ENCODE peak calls at places on chromosomes 2 and 18, in ten cellular contexts. V, Q, M, Z, J, K, E, D, Y and X are unnamed samples.

GRCh38 chr2:128473175-128474013 is 154.7 kb upstream of the HS6ST1 start:
- DNase-seq in V (peak), Q (no peak), M (no peak), Z (peak), J (peak), K (peak), E (peak), D (peak), Y (no peak), X (no peak)

GRCh38 chr2:236712304-236712703 is 142.7 kb downstream of the ACKR3 start:
- DNase-seq in V (peak), Q (no peak), M (no peak), Z (no peak), J (no peak), K (no peak), E (no peak), D (no peak), Y (no peak), X (no peak)

GRCh38 chr18:49041677-49042570 is 91.2 kb upstream of the SMAD7 start:
- DNase-seq in V (peak), Q (peak), M (no peak), Z (no peak), J (no peak), K (no peak), E (peak), D (no peak), Y (no peak), X (no peak)

GRCh38 chr2:73249636-73250035 is 15.5 kb downstream of the CCT7 start:
- DNase-seq in V (no peak), Q (peak), M (no peak), Z (no peak), J (no peak), K (no peak), E (no peak), D (peak), Y (no peak), X (no peak)

GRCh38 chr2:2909086-2910035 is 468.3 kb downstream of the EIPR1 start:
- DNase-seq in V (no peak), Q (peak), M (no peak), Z (no peak), J (no peak), K (no peak), E (no peak), D (no peak), Y (no peak), X (no peak)

GRCh38 chr2:238967031-238967977 is 119.4 kb downstream of the TWIST2 start:
- DNase-seq in V (no peak), Q (peak), M (no peak), Z (no peak), J (no peak), K (no peak), E (no peak), D (no peak), Y (peak), X (no peak)

GRCh38 chr2:114089636-114090325 is 199.9 kb downstream of the ACTR3 start:
- DNase-seq in V (no peak), Q (no peak), M (no peak), Z (no peak), J (no peak), K (no peak), E (no peak), D (no peak), Y (no peak), X (no peak)

GRCh38 chr2:121902171-121902591 is 146.7 kb downstream of the TSN start:
- DNase-seq in V (no peak), Q (no peak), M (no peak), Z (peak), J (no peak), K (no peak), E (no peak), D (no peak), Y (peak), X (no peak)

GRCh38 chr2:63740943-63741342 is 100.8 kb upstream of the UGP2 start:
- DNase-seq in V (peak), Q (no peak), M (no peak), Z (no peak), J (no peak), K (no peak), E (no peak), D (no peak), Y (no peak), X (no peak)

GRCh38 chr2:102253140-102253752 is 58.1 kb upstream of the IL1RL1 start:
- DNase-seq in V (peak), Q (no peak), M (no peak), Z (no peak), J (no peak), K (no peak), E (no peak), D (no peak), Y (no peak), X (no peak)

GRCh38 chr2:31440764-31441163 is 26.2 kb upstream of the XDH start:
- DNase-seq in V (peak), Q (no peak), M (no peak), Z (no peak), J (peak), K (no peak), E (no peak), D (no peak), Y (no peak), X (no peak)

GRCh38 chr2:31429759-31430438 is 15.4 kb upstream of the XDH start:
- DNase-seq in V (peak), Q (no peak), M (no peak), Z (no peak), J (no peak), K (no peak), E (no peak), D (no peak), Y (no peak), X (no peak)

GRCh38 chr2:31433541-31433940 is 19.0 kb upstream of the XDH start:
- DNase-seq in V (no peak), Q (no peak), M (no peak), Z (no peak), J (no peak), K (no peak), E (no peak), D (no peak), Y (no peak), X (no peak)

GRCh38 chr2:31430439-31431165 is 16.1 kb upstream of the XDH start:
- DNase-seq in V (no peak), Q (no peak), M (no peak), Z (no peak), J (no peak), K (no peak), E (no peak), D (no peak), Y (no peak), X (no peak)

GRCh38 chr2:31434911-31435310 is 20.4 kb upstream of the XDH start:
- DNase-seq in V (no peak), Q (no peak), M (no peak), Z (no peak), J (no peak), K (no peak), E (no peak), D (no peak), Y (no peak), X (no peak)
- TF ChIP-seq CTCF in V (peak), Q (no peak), M (peak), Z (no peak), J (peak), K (no peak), E (no peak), D (no peak), Y (no peak), X (no peak)

GRCh38 chr2:54341656-54342055 is 85.6 kb upstream of the TSPYL6 start:
- DNase-seq in V (no peak), Q (no peak), M (no peak), Z (no peak), J (no peak), K (no peak), E (no peak), D (no peak), Y (no peak), X (no peak)

GRCh38 chr2:54331095-54331835 is 75.2 kb upstream of the TSPYL6 start:
- DNase-seq in V (no peak), Q (no peak), M (no peak), Z (no peak), J (no peak), K (no peak), E (no peak), D (no peak), Y (no peak), X (no peak)

GRCh38 chr2:54332386-54332785 is 76.4 kb upstream of the TSPYL6 start:
- DNase-seq in V (peak), Q (no peak), M (no peak), Z (no peak), J (peak), K (no peak), E (no peak), D (no peak), Y (no peak), X (no peak)

GRCh38 chr2:54336977-54337255 is 80.9 kb upstream of the TSPYL6 start:
- DNase-seq in V (no peak), Q (no peak), M (no peak), Z (no peak), J (no peak), K (no peak), E (no peak), D (no peak), Y (no peak), X (no peak)

GRCh38 chr2:54336136-54336976 is 80.3 kb upstream of the TSPYL6 start:
- DNase-seq in V (peak), Q (no peak), M (no peak), Z (no peak), J (peak), K (no peak), E (no peak), D (no peak), Y (no peak), X (no peak)
- TF ChIP-seq CTCF in V (no peak), Q (no peak), M (no peak), Z (no peak), J (no peak), K (no peak), E (no peak), D (no peak), Y (no peak), X (no peak)

GRCh38 chr18:44185981-44186380 is 494.7 kb upstream of the SETBP1 start:
- DNase-seq in V (no peak), Q (no peak), M (no peak), Z (no peak), J (no peak), K (no peak), E (no peak), D (no peak), Y (no peak), X (no peak)

GRCh38 chr18:44182363-44182762 is 498.3 kb upstream of the SETBP1 start:
- DNase-seq in V (no peak), Q (no peak), M (no peak), Z (no peak), J (no peak), K (no peak), E (no peak), D (no peak), Y (no peak), X (no peak)

GRCh38 chr18:44181951-44182350 is 498.7 kb upstream of the SETBP1 start:
- DNase-seq in V (peak), Q (no peak), M (no peak), Z (no peak), J (peak), K (no peak), E (no peak), D (no peak), Y (no peak), X (no peak)

GRCh38 chr18:44187090-44187489 is 493.6 kb upstream of the SETBP1 start:
- DNase-seq in V (no peak), Q (no peak), M (no peak), Z (no peak), J (no peak), K (no peak), E (no peak), D (no peak), Y (no peak), X (no peak)
- TF ChIP-seq CTCF in V (no peak), Q (no peak), M (no peak), Z (no peak), J (no peak), K (no peak), E (no peak), D (no peak), Y (no peak), X (no peak)

GRCh38 chr2:228318218-228318617 is 136.7 kb upstream of the SPHKAP start:
- DNase-seq in V (peak), Q (no peak), M (no peak), Z (no peak), J (peak), K (no peak), E (no peak), D (no peak), Y (no peak), X (peak)
- TF ChIP-seq CTCF in V (peak), Q (no peak), M (no peak), Z (peak), J (peak), K (peak), E (no peak), D (peak), Y (no peak), X (peak)

GRCh38 chr2:197134206-197134605 is 176.4 kb downstream of the ANKRD44 start:
- DNase-seq in V (no peak), Q (no peak), M (no peak), Z (no peak), J (no peak), K (no peak), E (no peak), D (no peak), Y (no peak), X (no peak)
- TF ChIP-seq CTCF in V (no peak), Q (no peak), M (peak), Z (no peak), J (no peak), K (no peak), E (peak), D (no peak), Y (no peak), X (no peak)

GRCh38 chr18:67926929-67927864 is 410.7 kb upstream of the DSEL start:
- DNase-seq in V (no peak), Q (no peak), M (no peak), Z (no peak), J (peak), K (no peak), E (no peak), D (no peak), Y (no peak), X (no peak)

GRCh38 chr18:67919316-67919715 is 402.8 kb upstream of the DSEL start:
- DNase-seq in V (no peak), Q (no peak), M (no peak), Z (no peak), J (peak), K (no peak), E (no peak), D (no peak), Y (no peak), X (no peak)

GRCh38 chr18:67924656-67925055 is 408.1 kb upstream of the DSEL start:
- DNase-seq in V (peak), Q (no peak), M (no peak), Z (no peak), J (no peak), K (no peak), E (no peak), D (no peak), Y (no peak), X (no peak)
- TF ChIP-seq CTCF in V (no peak), Q (no peak), M (no peak), Z (no peak), J (no peak), K (no peak), E (no peak), D (no peak), Y (no peak), X (no peak)